ENCODE peak calls at places on chromosomes 5 and 9, in six cellular contexts. G is A549; P is ovary; Z is CD8-positive, alpha-beta memory T cell; A is tibial artery; D is testis. B is an unnamed sample. For H3K4me1, the result is how much of the 10 kb centered on the place peaks cover.

GRCh38 chr9:122642226-122642625 is 15.2 kb downstream of the OR1B1 start:
- DNase-seq in G (no peak), P (no peak), Z (no peak), A (no peak), D (no peak), B (peak)

GRCh38 chr9:135076143-135076875 is 11.2 kb upstream of the OLFM1 start:
- DNase-seq in G (no peak), P (no peak), Z (no peak), A (peak), D (no peak), B (peak)

GRCh38 chr9:137240321-137240840 is 706 bp upstream of the TUBB4B start:
- DNase-seq in G (peak), P (peak), Z (peak), A (peak), D (peak), B (no peak)

GRCh38 chr5:157540707-157541451 is 34.7 kb downstream of the ADAM19 start:
- DNase-seq in G (no peak), P (no peak), Z (no peak), A (peak), D (no peak), B (peak)

GRCh38 chr5:107121793-107122519 is 548.8 kb downstream of the EFNA5 start:
- DNase-seq in G (no peak), P (no peak), Z (no peak), A (no peak), D (no peak), B (no peak)

GRCh38 chr9:89539374-89539773 is 41.5 kb upstream of the SEMA4D start:
- DNase-seq in G (no peak), P (no peak), Z (no peak), A (no peak), D (no peak), B (no peak)

GRCh38 chr5:147037517-147038205 is 159.1 kb upstream of the PPP2R2B start:
- DNase-seq in G (no peak), P (no peak), Z (no peak), A (no peak), D (no peak), B (no peak)

GRCh38 chr5:90545511-90545910 is 13.1 kb upstream of the ADGRV1 start:
- DNase-seq in G (no peak), P (no peak), Z (no peak), A (no peak), D (no peak), B (no peak)

GRCh38 chr5:7391215-7391614 is 4.7 kb upstream of the ADCY2 start:
- DNase-seq in G (no peak), P (no peak), Z (no peak), A (no peak), D (no peak), B (peak)

GRCh38 chr9:112371060-112371459 is 8.8 kb upstream of the HSDL2 start:
- DNase-seq in G (no peak), P (no peak), Z (no peak), A (no peak), D (no peak), B (no peak)

GRCh38 chr5:154355141-154355611 is 90.6 kb upstream of the SAP30L start:
- DNase-seq in G (no peak), P (peak), Z (no peak), A (peak), D (peak), B (peak)

GRCh38 chr5:138725153-138725884 is 27.9 kb upstream of the CTNNA1 start:
- DNase-seq in G (peak), P (no peak), Z (no peak), A (no peak), D (peak), B (peak)

GRCh38 chr9:31674264-31674663 is 710.2 kb upstream of the ACO1 start:
- DNase-seq in G (no peak), P (no peak), Z (no peak), A (no peak), D (no peak), B (no peak)

GRCh38 chr9:15420796-15421195 is 1.9 kb upstream of the SNAPC3 start:
- DNase-seq in G (no peak), P (no peak), Z (no peak), A (no peak), D (no peak), B (no peak)

GRCh38 chr9:121529237-121529987 is 29.8 kb upstream of the GGTA1 start:
- DNase-seq in G (peak), P (peak), Z (no peak), A (peak), D (peak), B (no peak)

GRCh38 chr5:62569466-62569865 is 9.2 kb upstream of the LRRC70 start:
- DNase-seq in G (no peak), P (no peak), Z (no peak), A (no peak), D (no peak), B (no peak)

GRCh38 chr9:73583590-73583989 is 431.9 kb downstream of the ANXA1 start:
- DNase-seq in G (no peak), P (no peak), Z (no peak), A (no peak), D (no peak), B (no peak)

GRCh38 chr9:13083973-13084528 is 195.4 kb downstream of the MPDZ start:
- DNase-seq in G (no peak), P (no peak), Z (no peak), A (no peak), D (no peak), B (no peak)

GRCh38 chr9:16356196-16356765 is 514.2 kb downstream of the BNC2 start:
- DNase-seq in G (no peak), P (no peak), Z (no peak), A (no peak), D (no peak), B (no peak)

GRCh38 chr9:138099803-138100598 is 222.4 kb downstream of the CACNA1B start:
- DNase-seq in G (no peak), P (no peak), Z (no peak), A (no peak), D (peak), B (peak)

GRCh38 chr9:34375901-34376595 is 650 bp downstream of the MYORG start:
- DNase-seq in G (peak), P (peak), Z (peak), A (no peak), D (peak), B (peak)

GRCh38 chr9:37528652-37529072 is 42.9 kb downstream of the POLR1E start:
- DNase-seq in G (no peak), P (no peak), Z (no peak), A (no peak), D (no peak), B (no peak)

GRCh38 chr5:159156839-159157238 is 52.5 kb downstream of the RNF145 start:
- DNase-seq in G (peak), P (no peak), Z (peak), A (no peak), D (peak), B (peak)

GRCh38 chr5:25107878-25108277 is 463.1 kb upstream of the CDH10 start:
- DNase-seq in G (no peak), P (no peak), Z (no peak), A (no peak), D (no peak), B (no peak)

GRCh38 chr5:16502866-16503265 is 37.3 kb upstream of the ZNF622 start:
- DNase-seq in G (peak), P (no peak), Z (no peak), A (no peak), D (no peak), B (no peak)

GRCh38 chr5:56169281-56169680 is 63.8 kb downstream of the ANKRD55 start:
- DNase-seq in G (no peak), P (no peak), Z (no peak), A (no peak), D (no peak), B (no peak)

GRCh38 chr5:137619191-137619870 is 116.6 kb downstream of the KLHL3 start:
- DNase-seq in G (no peak), P (peak), Z (no peak), A (peak), D (peak), B (peak)

GRCh38 chr5:14040542-14040941 is 96.1 kb upstream of the DNAH5 start:
- DNase-seq in G (no peak), P (no peak), Z (no peak), A (no peak), D (no peak), B (peak)

GRCh38 chr9:90979138-90979551 is 177.5 kb downstream of the SYK start:
- DNase-seq in G (no peak), P (no peak), Z (no peak), A (no peak), D (no peak), B (peak)

GRCh38 chr9:3371842-3372241 is 154.0 kb downstream of the RFX3 start:
- DNase-seq in G (no peak), P (no peak), Z (no peak), A (no peak), D (no peak), B (no peak)

GRCh38 chr5:148697177-148697820 is 43.0 kb upstream of the HTR4 start:
- DNase-seq in G (no peak), P (no peak), Z (no peak), A (peak), D (no peak), B (no peak)

GRCh38 chr5:61837788-61838187 is 468.2 kb upstream of the KIF2A start:
- DNase-seq in G (no peak), P (no peak), Z (no peak), A (no peak), D (no peak), B (no peak)

GRCh38 chr5:75331095-75332090 is 5.6 kb upstream of the HMGCR start:
- DNase-seq in G (peak), P (no peak), Z (no peak), A (no peak), D (no peak), B (no peak)

GRCh38 chr5:176579323-176579722 is 30.2 kb downstream of the CDHR2 start:
- DNase-seq in G (no peak), P (no peak), Z (no peak), A (no peak), D (no peak), B (no peak)

GRCh38 chr9:93003552-93004407 is 54.7 kb upstream of the SUSD3 start:
- DNase-seq in G (peak), P (peak), Z (peak), A (no peak), D (peak), B (peak)

GRCh38 chr9:7239708-7240107 is 481.9 kb downstream of the KDM4C start:
- DNase-seq in G (no peak), P (no peak), Z (no peak), A (no peak), D (no peak), B (no peak)

GRCh38 chr9:17134843-17135577 is at the start of gene CNTLN:
- DNase-seq in G (peak), P (peak), Z (no peak), A (peak), D (peak), B (peak)

GRCh38 chr9:72560086-72560485 is 38.7 kb downstream of the TMC1 start:
- DNase-seq in G (no peak), P (no peak), Z (no peak), A (no peak), D (no peak), B (no peak)
- H3K4me1 ChIP-seq in G (under half), P (under half), Z (under half), A (under half), D (under half), B (under half)

DNA sequence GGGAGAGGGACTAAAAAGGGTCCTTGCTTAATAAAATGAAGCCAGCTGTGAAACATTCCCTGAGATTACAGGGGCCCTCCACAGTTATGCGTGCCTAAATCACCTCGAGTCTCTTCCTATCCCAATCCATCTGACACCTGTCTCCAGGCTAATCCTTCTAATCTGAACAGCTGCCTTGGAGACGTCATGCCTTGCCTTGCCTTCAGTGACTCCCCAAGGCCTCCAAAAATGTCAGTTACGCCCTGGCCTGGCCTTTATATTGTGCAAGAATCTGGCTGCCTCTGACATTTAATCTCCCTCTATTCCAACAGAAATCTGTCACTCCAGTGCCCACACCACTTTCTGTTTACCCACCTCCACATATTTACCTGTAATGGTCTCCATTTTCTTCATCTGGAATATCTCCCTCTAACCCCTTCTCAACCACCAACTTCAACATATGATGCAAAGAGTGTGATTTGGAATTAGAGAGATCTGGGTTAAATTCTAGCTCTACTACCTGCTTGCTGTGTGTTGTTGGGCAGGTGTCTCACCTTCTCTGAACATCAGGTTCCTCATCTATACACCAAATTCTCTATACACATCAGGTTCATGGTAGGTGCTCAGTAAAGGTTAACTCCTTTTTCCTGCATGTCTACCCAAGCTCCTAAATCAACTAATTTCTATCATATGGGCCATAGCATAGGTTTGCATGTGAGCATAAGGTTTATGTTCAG is 57.9 kb downstream of the PTCD2 start:
- DNase-seq in G (no peak), P (no peak), Z (no peak), A (peak), D (no peak), B (no peak)
- H3K4me3 ChIP-seq in G (no peak), P (no peak), Z (no peak), A (no peak), D (no peak), B (no peak)

GRCh38 chr5:179974946-179975712 is 67.4 kb upstream of the TBC1D9B start:
- DNase-seq in G (peak), P (no peak), Z (peak), A (no peak), D (peak), B (peak)
- H3K27ac ChIP-seq in G (no peak), P (no peak), Z (no peak), A (no peak), D (no peak), B (no peak)

GRCh38 chr5:124580512-124580911 is 165.9 kb downstream of the ZNF608 start:
- DNase-seq in G (no peak), P (no peak), Z (no peak), A (no peak), D (no peak), B (no peak)

GRCh38 chr5:124581866-124582650 is 164.4 kb downstream of the ZNF608 start:
- DNase-seq in G (no peak), P (no peak), Z (no peak), A (no peak), D (no peak), B (peak)

GRCh38 chr5:124580925-124581821 is 165.3 kb downstream of the ZNF608 start:
- DNase-seq in G (no peak), P (no peak), Z (no peak), A (no peak), D (no peak), B (peak)

GRCh38 chr5:124583469-124584350 is 162.7 kb downstream of the ZNF608 start:
- DNase-seq in G (peak), P (no peak), Z (no peak), A (no peak), D (no peak), B (no peak)

GRCh38 chr5:124584991-124585715 is 161.3 kb downstream of the ZNF608 start:
- DNase-seq in G (no peak), P (no peak), Z (no peak), A (no peak), D (no peak), B (no peak)
- H3K4me1 ChIP-seq in G (under half), P (under half), Z (under half), A (under half), D (under half), B (under half)

DNA sequence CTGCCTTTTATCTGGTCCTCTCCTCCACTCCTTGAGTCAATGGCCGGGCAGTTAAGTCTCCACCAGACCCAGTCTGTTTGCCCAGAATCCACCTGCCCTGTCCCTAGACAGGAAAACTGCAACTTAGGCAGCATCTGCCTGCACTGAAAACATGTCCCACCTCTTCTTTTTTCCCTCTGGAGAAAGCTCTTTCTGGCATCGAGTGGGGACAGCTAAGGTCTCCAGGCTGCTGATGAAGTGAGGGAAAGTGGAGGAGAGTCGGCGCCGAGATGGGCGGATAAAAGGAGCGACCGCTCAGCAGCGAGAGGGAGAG is 243 bp upstream of the SHISAL2B start:
- DNase-seq in G (no peak), P (no peak), Z (no peak), A (no peak), D (no peak), B (peak)
- H3K4me3 ChIP-seq in G (peak), P (no peak), Z (no peak), A (peak), D (peak), B (peak)

GRCh38 chr9:127455299-127455992 is 4.1 kb downstream of the LRSAM1 start:
- DNase-seq in G (peak), P (no peak), Z (no peak), A (no peak), D (peak), B (peak)
- H3K27ac ChIP-seq in G (no peak), P (no peak), Z (no peak), A (no peak), D (no peak), B (no peak)

GRCh38 chr9:109414125-109414785 is 83.9 kb downstream of the PTPN3 start:
- DNase-seq in G (no peak), P (no peak), Z (no peak), A (no peak), D (no peak), B (peak)

GRCh38 chr9:109418827-109419226 is 79.3 kb downstream of the PTPN3 start:
- DNase-seq in G (no peak), P (no peak), Z (no peak), A (no peak), D (no peak), B (no peak)

GRCh38 chr9:109417585-109418544 is 80.2 kb downstream of the PTPN3 start:
- DNase-seq in G (no peak), P (no peak), Z (no peak), A (no peak), D (no peak), B (no peak)

GRCh38 chr9:109417054-109417453 is 81.1 kb downstream of the PTPN3 start:
- DNase-seq in G (no peak), P (no peak), Z (no peak), A (no peak), D (no peak), B (no peak)

GRCh38 chr9:109416135-109416706 is 81.9 kb downstream of the PTPN3 start:
- DNase-seq in G (no peak), P (no peak), Z (no peak), A (no peak), D (no peak), B (no peak)
- H3K4me1 ChIP-seq in G (under half), P (under half), Z (under half), A (under half), D (under half), B (under half)

GRCh38 chr9:131146186-131146585 is 20.8 kb downstream of the NUP214 start:
- DNase-seq in G (no peak), P (no peak), Z (no peak), A (no peak), D (no peak), B (no peak)
- H3K4me3 ChIP-seq in G (no peak), P (no peak), Z (no peak), A (no peak), D (no peak), B (no peak)

B was measured in endodermal cell.